ENCODE peak calls at places on chromosomes 7 and 10, in seven cellular contexts. D, U, R, L, Q, N and A are unnamed samples.

GRCh38 chr10:22825841-22826240 is 102.0 kb upstream of the ARMC3 start:
- DNase-seq in D (no peak), U (no peak), R (no peak), L (no peak), Q (no peak), N (no peak), A (no peak)

GRCh38 chr10:125955766-125956165 is 59.4 kb downstream of the FANK1 start:
- DNase-seq in D (no peak), U (no peak), R (no peak), L (no peak), Q (no peak), N (no peak), A (no peak)

GRCh38 chr7:114130860-114131259 is 212.1 kb upstream of the PPP1R3A start:
- DNase-seq in D (no peak), U (no peak), R (no peak), L (no peak), Q (no peak), N (no peak), A (no peak)

GRCh38 chr7:30931927-30932540 is 20.4 kb downstream of the AQP1 start:
- DNase-seq in D (no peak), U (no peak), R (no peak), L (peak), Q (no peak), N (no peak), A (no peak)

GRCh38 chr7:41930538-41931262 is 227.8 kb upstream of the INHBA start:
- DNase-seq in D (no peak), U (no peak), R (no peak), L (no peak), Q (no peak), N (no peak), A (no peak)

GRCh38 chr10:43885842-43886241 is 237.2 kb upstream of the ZNF32 start:
- DNase-seq in D (no peak), U (no peak), R (no peak), L (no peak), Q (no peak), N (peak), A (no peak)

GRCh38 chr10:133351408-133352318 is 4.5 kb downstream of the PRAP1 start:
- DNase-seq in D (no peak), U (no peak), R (no peak), L (no peak), Q (no peak), N (no peak), A (no peak)

GRCh38 chr10:79316671-79317431 is 30.4 kb upstream of the PPIF start:
- DNase-seq in D (no peak), U (no peak), R (no peak), L (no peak), Q (no peak), N (no peak), A (no peak)

GRCh38 chr10:100886544-100886943 is 26.2 kb upstream of the SLF2 start:
- DNase-seq in D (no peak), U (no peak), R (no peak), L (no peak), Q (no peak), N (no peak), A (no peak)

GRCh38 chr7:70907594-70907993 is 224.3 kb upstream of the GALNT17 start:
- DNase-seq in D (no peak), U (no peak), R (no peak), L (no peak), Q (no peak), N (no peak), A (no peak)

GRCh38 chr7:130481898-130482297 is 10.0 kb upstream of the MEST start:
- DNase-seq in D (no peak), U (no peak), R (no peak), L (peak), Q (no peak), N (no peak), A (no peak)

GRCh38 chr7:75776295-75776971 is 4.4 kb upstream of the CCL26 start:
- DNase-seq in D (no peak), U (peak), R (no peak), L (no peak), Q (no peak), N (no peak), A (no peak)

GRCh38 chr10:110681023-110681681 is 37.0 kb downstream of the RBM20 start:
- DNase-seq in D (no peak), U (no peak), R (peak), L (peak), Q (no peak), N (peak), A (no peak)

GRCh38 chr7:10237306-10237705 is 736.4 kb upstream of the PHF14 start:
- DNase-seq in D (no peak), U (no peak), R (no peak), L (peak), Q (no peak), N (peak), A (no peak)

GRCh38 chr7:99272476-99273045 is at the start of gene MYH16:
- DNase-seq in D (no peak), U (no peak), R (no peak), L (no peak), Q (no peak), N (no peak), A (no peak)

GRCh38 chr10:30000802-30001571 is 58.4 kb downstream of the JCAD start:
- DNase-seq in D (no peak), U (peak), R (no peak), L (peak), Q (no peak), N (peak), A (no peak)

GRCh38 chr10:112793197-112793921 is 156.7 kb upstream of the TCF7L2 start:
- DNase-seq in D (no peak), U (no peak), R (no peak), L (no peak), Q (no peak), N (no peak), A (no peak)

GRCh38 chr10:79176949-79177602 is 108.3 kb downstream of the ZMIZ1 start:
- DNase-seq in D (no peak), U (no peak), R (no peak), L (no peak), Q (no peak), N (peak), A (no peak)

GRCh38 chr10:93281367-93281720 is 200.8 kb downstream of the MYOF start:
- DNase-seq in D (no peak), U (no peak), R (no peak), L (no peak), Q (no peak), N (no peak), A (no peak)

GRCh38 chr10:43036581-43037428 is 40.1 kb upstream of the RET start:
- DNase-seq in D (no peak), U (no peak), R (no peak), L (no peak), Q (peak), N (no peak), A (no peak)

GRCh38 chr7:100874577-100875355 is at the start of gene SRRT:
- DNase-seq in D (peak), U (peak), R (peak), L (peak), Q (peak), N (peak), A (peak)

GRCh38 chr7:155948423-155948822 is 136.2 kb upstream of the SHH start:
- DNase-seq in D (no peak), U (no peak), R (no peak), L (no peak), Q (no peak), N (no peak), A (no peak)

GRCh38 chr7:22238354-22239311 is 118.3 kb downstream of the RAPGEF5 start:
- DNase-seq in D (no peak), U (peak), R (no peak), L (no peak), Q (no peak), N (no peak), A (no peak)

GRCh38 chr7:65951837-65952578 is 30.0 kb downstream of the GUSB start:
- DNase-seq in D (no peak), U (no peak), R (no peak), L (no peak), Q (no peak), N (peak), A (no peak)

GRCh38 chr7:114530074-114530611 is 115.5 kb downstream of the FOXP2 start:
- DNase-seq in D (no peak), U (no peak), R (no peak), L (peak), Q (no peak), N (no peak), A (no peak)

GRCh38 chr10:46541735-46542566 is 14.5 kb downstream of the GPRIN2 start:
- DNase-seq in D (no peak), U (no peak), R (no peak), L (no peak), Q (no peak), N (peak), A (peak)

GRCh38 chr10:13740416-13740815 is 153.7 kb downstream of the PRPF18 start:
- DNase-seq in D (no peak), U (no peak), R (no peak), L (no peak), Q (no peak), N (no peak), A (no peak)

GRCh38 chr7:147485660-147486210 is 1104.8 kb upstream of the C7orf33 start:
- DNase-seq in D (no peak), U (no peak), R (no peak), L (no peak), Q (no peak), N (no peak), A (no peak)

GRCh38 chr10:57897611-57898010 is 370.1 kb downstream of the IPMK start:
- DNase-seq in D (no peak), U (no peak), R (no peak), L (no peak), Q (no peak), N (no peak), A (no peak)

GRCh38 chr7:155879592-155879991 is 67.3 kb upstream of the SHH start:
- DNase-seq in D (no peak), U (no peak), R (no peak), L (no peak), Q (no peak), N (no peak), A (no peak)

GRCh38 chr10:816958-817357 is 114.5 kb downstream of the LARP4B start:
- DNase-seq in D (no peak), U (no peak), R (no peak), L (no peak), Q (no peak), N (peak), A (no peak)

GRCh38 chr10:110577056-110577455 is 9.6 kb downstream of the SMC3 start:
- DNase-seq in D (no peak), U (no peak), R (no peak), L (no peak), Q (no peak), N (no peak), A (no peak)

GRCh38 chr7:105621617-105622016 is 40.3 kb upstream of the EFCAB10 start:
- DNase-seq in D (no peak), U (no peak), R (no peak), L (no peak), Q (peak), N (no peak), A (no peak)

GRCh38 chr10:129969528-129970264 is 5.6 kb upstream of the EBF3 start:
- DNase-seq in D (no peak), U (no peak), R (no peak), L (no peak), Q (no peak), N (no peak), A (no peak)

GRCh38 chr10:48384699-48384982 is 78.2 kb downstream of the MAPK8 start:
- DNase-seq in D (no peak), U (no peak), R (peak), L (no peak), Q (no peak), N (no peak), A (no peak)

GRCh38 chr7:37916673-37917660 is at the start of gene SFRP4:
- DNase-seq in D (no peak), U (no peak), R (peak), L (peak), Q (peak), N (peak), A (no peak)

GRCh38 chr10:7945469-7946187 is 108.9 kb upstream of the GATA3 start:
- DNase-seq in D (no peak), U (no peak), R (no peak), L (no peak), Q (no peak), N (no peak), A (no peak)

GRCh38 chr7:16724344-16724743 is 29.2 kb upstream of the TSPAN13 start:
- DNase-seq in D (no peak), U (no peak), R (no peak), L (no peak), Q (no peak), N (no peak), A (no peak)

GRCh38 chr10:132574783-132575319 is 37.3 kb downstream of the INPP5A start:
- DNase-seq in D (no peak), U (no peak), R (no peak), L (no peak), Q (no peak), N (no peak), A (no peak)

GRCh38 chr10:128156999-128157755 is 31.0 kb upstream of the MKI67 start:
- DNase-seq in D (no peak), U (no peak), R (no peak), L (peak), Q (no peak), N (no peak), A (no peak)
- H3K27ac ChIP-seq in D (no peak), U (no peak), R (no peak), L (peak), Q (no peak), N (no peak), A (no peak)

DNA sequence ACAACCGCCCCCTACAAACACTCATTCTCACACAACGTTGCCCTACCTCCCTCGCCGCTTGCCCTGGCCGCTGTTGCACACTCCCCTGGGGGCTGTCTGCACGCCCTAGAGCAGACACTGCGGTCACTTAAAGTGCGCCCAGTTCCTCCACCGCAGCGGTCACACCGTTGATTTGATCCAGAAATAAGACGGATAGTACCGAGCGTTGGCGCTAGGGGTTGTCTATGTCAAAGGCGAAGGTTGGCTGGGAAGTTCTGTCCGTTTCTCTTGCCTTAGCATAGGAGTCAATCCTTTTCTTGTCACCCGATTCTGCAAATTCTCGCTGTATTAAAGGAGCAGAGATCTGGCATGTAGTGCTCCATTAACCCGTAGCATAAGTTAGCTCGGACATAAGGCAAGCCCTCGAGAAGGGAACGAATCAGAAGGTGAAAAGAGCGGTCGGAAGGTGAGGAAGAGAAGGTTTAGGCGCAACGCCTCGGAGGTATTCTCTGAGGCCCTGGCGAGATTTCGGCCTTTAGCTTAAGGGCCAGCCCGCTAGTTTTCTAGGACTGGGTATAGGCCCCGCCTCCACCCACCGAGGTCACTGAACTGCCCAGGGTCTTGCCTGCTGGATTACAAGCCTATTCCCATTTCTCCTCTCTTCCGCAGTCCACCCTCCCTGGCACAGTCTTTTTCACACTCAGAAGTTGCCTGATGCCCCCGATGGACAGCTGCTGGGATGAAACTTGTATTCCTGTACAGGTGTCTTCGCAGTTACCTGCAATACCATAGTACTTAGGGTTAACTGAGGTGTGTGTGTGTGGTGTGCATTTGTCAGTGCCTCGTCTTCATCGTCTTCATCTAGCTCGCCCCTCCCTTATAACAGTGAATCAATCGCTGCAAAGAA is 10.7 kb downstream of the NXPH1 start:
- DNase-seq in D (no peak), U (no peak), R (no peak), L (peak), Q (no peak), N (no peak), A (no peak)
- TF ChIP-seq CTCF in D (no peak), U (no peak), R (peak), L (peak), Q (no peak), N (no peak), A (no peak)

DNA sequence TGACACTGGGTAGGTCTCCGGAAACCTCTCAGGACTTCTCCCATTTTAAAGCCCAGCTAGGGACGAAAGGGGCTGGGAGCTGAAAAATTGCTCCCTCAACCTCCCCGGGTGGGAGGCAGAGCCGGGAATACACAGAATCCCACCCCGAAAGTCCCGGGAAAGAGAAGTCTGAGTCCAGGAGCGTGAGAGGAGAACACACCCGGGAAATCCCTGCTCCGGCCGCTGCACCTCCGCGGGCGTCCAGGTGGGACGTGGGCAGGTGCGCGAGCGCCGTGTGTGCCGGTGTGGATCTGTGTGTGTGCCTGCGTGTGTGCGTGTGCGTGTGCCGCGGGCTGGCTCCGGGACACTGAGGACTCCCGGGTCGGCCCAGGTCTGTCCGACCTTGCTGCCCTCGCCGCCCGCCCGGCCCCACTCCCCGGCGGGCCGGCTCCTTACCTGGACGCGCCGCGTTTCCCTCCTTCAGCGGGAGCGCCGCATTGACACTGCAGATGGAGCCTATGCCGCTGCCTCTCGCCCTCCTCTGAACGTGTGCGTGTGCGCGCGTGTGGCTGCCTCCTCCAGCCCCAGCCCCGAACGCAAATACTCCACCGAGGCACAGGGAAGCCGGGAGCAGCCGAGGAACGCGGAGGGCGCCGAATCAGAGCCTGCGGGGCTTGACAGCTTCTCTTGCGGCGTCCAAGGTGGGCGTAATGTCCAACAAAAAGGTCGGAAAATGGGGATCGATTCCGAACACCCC is at the start of gene PLXNA4:
- DNase-seq in D (no peak), U (no peak), R (no peak), L (peak), Q (no peak), N (no peak), A (no peak)
- H3K27ac ChIP-seq in D (no peak), U (no peak), R (no peak), L (no peak), Q (peak), N (no peak), A (no peak)

GRCh38 chr10:17181751-17182150 is 19.7 kb downstream of the TRDMT1 start:
- DNase-seq in D (no peak), U (no peak), R (no peak), L (peak), Q (no peak), N (no peak), A (no peak)

GRCh38 chr10:17178006-17178405 is 23.5 kb downstream of the TRDMT1 start:
- DNase-seq in D (no peak), U (no peak), R (no peak), L (no peak), Q (no peak), N (no peak), A (no peak)

GRCh38 chr10:17185873-17186272 is 15.6 kb downstream of the TRDMT1 start:
- DNase-seq in D (no peak), U (no peak), R (no peak), L (no peak), Q (no peak), N (no peak), A (no peak)

GRCh38 chr10:17179002-17179401 is 22.5 kb downstream of the TRDMT1 start:
- DNase-seq in D (no peak), U (no peak), R (no peak), L (no peak), Q (no peak), N (no peak), A (no peak)

GRCh38 chr10:17183110-17183509 is 18.4 kb downstream of the TRDMT1 start:
- DNase-seq in D (no peak), U (no peak), R (no peak), L (no peak), Q (no peak), N (no peak), A (no peak)
- TF ChIP-seq CTCF in D (no peak), U (peak), R (no peak), L (peak), Q (no peak), N (no peak), A (no peak)